ENCODE peak calls at places on chromosomes 6 and 20, in four cellular contexts. L is H1, I is A549, H is K562. X is an unnamed sample.

GRCh38 chr6:154878866-154879491 is 116.1 kb upstream of the TIAM2 start:
- DNase-seq in L (peak; percentile 40), I (no peak), H (no peak), X (no peak)

GRCh38 chr20:711526-711925 is 35.9 kb upstream of the SCRT2 start:
- DNase-seq in L (no peak), I (no peak), H (no peak), X (no peak)

GRCh38 chr20:37362231-37362792 is 16.4 kb downstream of the SRC start:
- DNase-seq in L (no peak), I (no peak), H (no peak), X (no peak)

GRCh38 chr6:167578371-167578901 is 248.3 kb upstream of the AFDN start:
- DNase-seq in L (no peak), I (no peak), H (no peak), X (no peak)

GRCh38 chr20:37072293-37073196 is 23.3 kb downstream of the RBL1 start:
- DNase-seq in L (no peak), I (no peak), H (no peak), X (no peak)

GRCh38 chr6:73878403-73878802 is 182.4 kb downstream of the CD109 start:
- DNase-seq in L (no peak), I (no peak), H (no peak), X (no peak)

GRCh38 chr20:45268531-45268930 is 14.2 kb upstream of the SLPI start:
- DNase-seq in L (no peak), I (no peak), H (no peak), X (no peak)

GRCh38 chr20:15889073-15889923 is 684.0 kb downstream of the KIF16B start:
- DNase-seq in L (no peak), I (no peak), H (no peak), X (no peak)

GRCh38 chr6:75113446-75113845 is 92.4 kb downstream of the COL12A1 start:
- DNase-seq in L (no peak), I (no peak), H (no peak), X (no peak)

GRCh38 chr6:21360353-21360752 is 233.2 kb upstream of the SOX4 start:
- DNase-seq in L (no peak), I (no peak), H (no peak), X (no peak)

GRCh38 chr20:34528921-34529297 is 12.7 kb downstream of the DYNLRB1 start:
- DNase-seq in L (no peak), I (no peak), H (no peak), X (peak; percentile 52)

GRCh38 chr6:100296810-100297544 is 167.7 kb downstream of the SIM1 start:
- DNase-seq in L (no peak), I (peak; percentile 17), H (no peak), X (peak; percentile 94)

GRCh38 chr6:43405354-43405753 is 22.0 kb upstream of the ABCC10 start:
- DNase-seq in L (no peak), I (no peak), H (no peak), X (no peak)

GRCh38 chr20:49907405-49908257 is 7.7 kb downstream of the SPATA2 start:
- DNase-seq in L (no peak), I (no peak), H (peak; percentile 7), X (no peak)

GRCh38 chr6:160971151-160971550 is 20.4 kb upstream of the MAP3K4 start:
- DNase-seq in L (no peak), I (no peak), H (no peak), X (no peak)

GRCh38 chr6:101597711-101598110 is 204.2 kb downstream of the GRIK2 start:
- DNase-seq in L (no peak), I (no peak), H (no peak), X (no peak)

GRCh38 chr6:167760979-167761793 is 65.5 kb upstream of the AFDN start:
- DNase-seq in L (no peak), I (no peak), H (no peak), X (peak; percentile 84)

GRCh38 chr6:109095821-109096084 is 446 bp downstream of the CEP57L1 start:
- DNase-seq in L (no peak), I (no peak), H (no peak), X (no peak)

GRCh38 chr20:62143976-62144825 is 632 bp downstream of the SS18L1 start:
- DNase-seq in L (no peak), I (peak; percentile 68), H (peak; percentile 54), X (peak; percentile 67)

GRCh38 chr6:30687659-30688431 is 1.4 kb upstream of the PPP1R18 start:
- DNase-seq in L (no peak), I (no peak), H (peak; percentile 46), X (no peak)

DNA sequence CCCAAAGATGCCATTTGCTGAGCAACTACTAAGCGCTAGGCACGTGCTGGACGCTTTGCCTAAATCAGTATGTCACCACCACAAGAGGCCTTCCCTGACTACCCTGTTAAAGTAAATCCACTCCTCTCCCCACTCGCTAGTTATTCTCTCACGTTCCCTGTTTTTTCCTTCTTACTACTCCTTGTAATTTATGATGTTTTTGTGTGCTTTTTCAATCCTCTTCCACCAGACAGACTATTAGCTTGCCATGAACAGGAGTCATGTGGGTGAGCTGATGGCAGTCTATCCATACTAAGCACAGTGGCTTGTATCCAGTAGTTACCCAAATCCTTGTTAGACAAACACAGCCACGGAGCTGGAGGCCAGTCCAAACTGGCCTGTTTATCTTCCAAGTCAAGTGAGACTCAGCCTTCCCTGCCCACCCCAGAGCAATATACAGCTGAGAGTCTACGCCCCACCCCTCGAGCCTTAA is 41.2 kb downstream of the C6orf132 start:
- DNase-seq in L (no peak), I (no peak), H (no peak), X (no peak)
- TF ChIP-seq JUN in L (no peak), I (no peak), H (no peak), X (no peak)

GRCh38 chr20:1775117-1775516 is 117.5 kb upstream of the SIRPG start:
- DNase-seq in L (no peak), I (no peak), H (no peak), X (no peak)

GRCh38 chr20:1776608-1777475 is 118.4 kb upstream of the SIRPA start:
- DNase-seq in L (peak; percentile 97), I (peak; percentile 69), H (peak; percentile 63), X (peak; percentile 81)

GRCh38 chr20:1777476-1777820 is 117.8 kb upstream of the SIRPA start:
- DNase-seq in L (no peak), I (no peak), H (no peak), X (no peak)

GRCh38 chr20:1774479-1774878 is 116.9 kb upstream of the SIRPG start:
- DNase-seq in L (no peak), I (no peak), H (no peak), X (no peak)

DNA sequence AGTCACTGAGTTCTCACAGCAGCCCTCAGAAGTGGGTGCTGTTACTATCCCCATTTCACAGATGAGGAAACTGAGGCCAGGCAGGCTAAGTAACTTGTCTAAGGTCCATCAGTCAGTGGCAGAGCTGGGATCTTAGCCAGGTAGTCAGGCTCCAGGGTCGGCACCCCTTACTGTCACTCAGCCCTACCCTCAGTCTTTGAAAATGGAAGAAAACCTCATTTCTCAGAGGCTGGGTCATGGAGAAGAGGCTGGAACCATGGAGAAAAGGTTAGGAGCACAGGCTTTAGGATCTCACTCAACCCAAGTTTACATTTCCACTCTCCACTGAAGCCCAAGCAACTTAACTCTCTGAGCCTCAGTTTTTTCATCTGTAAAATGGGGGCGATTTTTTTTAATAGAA is 116.2 kb upstream of the SIRPG start:
- DNase-seq in L (no peak), I (no peak), H (no peak), X (no peak)
- H3K4me3 ChIP-seq in L (no peak overlapping the region), I (no peak overlapping the region), H (no peak overlapping the region), X (no peak overlapping the region)

GRCh38 chr20:25082498-25082873 is 545 bp upstream of the VSX1 start:
- DNase-seq in L (peak; percentile 48), I (no peak), H (no peak), X (no peak)
- TF ChIP-seq JUN in L (no peak), I (no peak), H (no peak), X (no peak)

GRCh38 chr6:111573892-111574800 is 31.5 kb downstream of the TRAF3IP2 start:
- DNase-seq in L (no peak), I (no peak), H (no peak), X (peak; percentile 87)

GRCh38 chr6:111573118-111573883 is 32.4 kb downstream of the TRAF3IP2 start:
- DNase-seq in L (no peak), I (no peak), H (no peak), X (no peak)

GRCh38 chr6:111569951-111570350 is 35.7 kb downstream of the TRAF3IP2 start:
- DNase-seq in L (no peak), I (no peak), H (no peak), X (no peak)

GRCh38 chr6:111576302-111576701 is 29.4 kb downstream of the TRAF3IP2 start:
- DNase-seq in L (no peak), I (no peak), H (no peak), X (no peak)

GRCh38 chr6:111572216-111572706 is 33.4 kb downstream of the TRAF3IP2 start:
- DNase-seq in L (no peak), I (no peak), H (no peak), X (no peak)
- H3K4me3 ChIP-seq in L (no peak overlapping the region), I (no peak overlapping the region), H (no peak overlapping the region), X (no peak overlapping the region)

GRCh38 chr20:11376406-11376805 is 541.3 kb upstream of the BTBD3 start:
- DNase-seq in L (no peak), I (no peak), H (no peak), X (no peak)

GRCh38 chr20:11375368-11375767 is 542.3 kb upstream of the BTBD3 start:
- DNase-seq in L (no peak), I (no peak), H (no peak), X (no peak)

GRCh38 chr20:11372831-11373230 is 544.9 kb upstream of the BTBD3 start:
- DNase-seq in L (no peak), I (no peak), H (no peak), X (no peak)

GRCh38 chr20:11375966-11376365 is 541.7 kb upstream of the BTBD3 start:
- DNase-seq in L (no peak), I (no peak), H (no peak), X (no peak)

GRCh38 chr20:11373391-11373790 is 544.3 kb upstream of the BTBD3 start:
- DNase-seq in L (no peak), I (no peak), H (no peak), X (no peak)
- TF ChIP-seq JUN in L (no peak), I (no peak), H (no peak), X (no peak)

DNA sequence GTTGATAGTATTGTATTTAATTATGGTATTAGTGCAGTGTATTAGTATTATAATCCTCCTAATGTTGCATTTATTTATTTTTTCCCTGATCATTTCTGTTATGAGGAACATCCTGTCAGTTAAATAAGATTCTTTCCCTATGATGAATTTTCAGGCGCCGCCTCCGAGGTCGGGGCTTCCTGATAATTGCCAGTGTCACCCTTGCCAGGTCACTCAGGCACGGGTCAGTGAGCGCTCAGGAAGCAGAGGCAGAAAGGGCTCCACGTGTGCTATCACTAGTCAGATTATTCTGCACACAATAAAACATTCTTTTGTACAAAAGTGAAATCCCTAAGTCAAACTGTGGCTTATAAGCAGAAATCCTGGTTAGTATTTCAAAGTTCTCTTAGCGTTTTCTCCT is 64.8 kb downstream of the TSHZ2 start:
- DNase-seq in L (no peak), I (no peak), H (no peak), X (no peak)
- H3K4me3 ChIP-seq in L (no peak overlapping the region), I (no peak overlapping the region), H (no peak overlapping the region), X (no peak overlapping the region)

X was measured in endothelial cell of umbilical vein.